ENCODE peak calls at places on chromosomes 5 and 9, in nine cellular contexts. I is astrocyte, D is neuronal stem cell, R is HCT116, A is SK-N-SH, K is K562, Y is GM23248, O is PC-9, J is Karpas-422. U is an unnamed sample.

GRCh38 chr5:1330146-1330846 is 14.6 kb downstream of the CLPTM1L start:
- DNase-seq in R (no peak), O (no peak), Y (no peak), D (no peak), A (no peak), K (no peak), J (no peak), I (no peak), U (peak; percentile 94)

GRCh38 chr5:92505145-92505544 is 1075.9 kb downstream of the NR2F1-AS1 start:
- DNase-seq in O (no peak), K (no peak), Y (peak; percentile 29), J (no peak), A (no peak), I (peak; percentile 13), D (no peak), R (no peak), U (no peak)

GRCh38 chr5:135993894-135994514 is 34.8 kb upstream of the TGFBI start:
- DNase-seq in R (no peak), K (no peak), Y (peak; percentile 79), I (peak; percentile 96), D (no peak), A (peak; percentile 78), J (no peak), O (no peak), U (no peak)

GRCh38 chr5:168362097-168362885 is 70.8 kb downstream of the WWC1 start:
- DNase-seq in O (no peak), R (no peak), D (no peak), A (no peak), Y (no peak), I (no peak), K (no peak), J (no peak), U (no peak)

GRCh38 chr5:4976918-4977317 is 163.2 kb upstream of the ADAMTS16 start:
- DNase-seq in R (no peak), O (no peak), A (no peak), J (no peak), K (no peak), D (no peak), Y (peak; percentile 57), I (peak; percentile 91), U (no peak)

GRCh38 chr5:141272906-141273305 is 27.7 kb downstream of the PCDHB15 start:
- DNase-seq in R (no peak), D (no peak), J (peak; percentile 51), Y (no peak), O (no peak), I (no peak), K (peak; percentile 8), A (no peak), U (no peak)

GRCh38 chr9:78967557-78968212 is 604.1 kb upstream of the TLE4 start:
- DNase-seq in I (no peak), O (no peak), K (no peak), A (no peak), D (no peak), Y (no peak), J (no peak), R (no peak), U (no peak)

GRCh38 chr5:133977858-133978257 is 9.4 kb upstream of the C5orf15 start:
- DNase-seq in R (no peak), I (peak; percentile 81), Y (peak; percentile 89), O (no peak), A (no peak), J (no peak), D (no peak), K (no peak), U (no peak)

GRCh38 chr5:56525117-56525516 is 290.2 kb upstream of the MAP3K1 start:
- DNase-seq in I (peak; percentile 54), A (no peak), Y (no peak), R (no peak), K (no peak), J (no peak), D (no peak), O (peak; percentile 54), U (no peak)

GRCh38 chr5:150065346-150065745 is 21.0 kb downstream of the CSF1R start:
- DNase-seq in Y (peak; percentile 69), D (no peak), R (no peak), A (no peak), J (no peak), O (peak; percentile 25), K (peak; percentile 48), I (peak; percentile 52), U (no peak)

GRCh38 chr9:21804336-21804735 is 1.9 kb downstream of the MTAP start:
- DNase-seq in O (no peak), D (no peak), K (no peak), R (no peak), A (no peak), J (no peak), Y (no peak), I (no peak), U (no peak)

GRCh38 chr9:82488702-82489578 is 500.4 kb downstream of the SPATA31D1 start:
- DNase-seq in R (no peak), K (no peak), A (peak; percentile 22), O (no peak), Y (peak; percentile 62), D (no peak), J (no peak), I (peak; percentile 100), U (peak; percentile 4)

GRCh38 chr5:160802567-160802966 is 49.4 kb downstream of the ATP10B start:
- DNase-seq in Y (peak; percentile 2), J (no peak), D (no peak), K (no peak), R (no peak), I (no peak), A (no peak), O (no peak), U (no peak)

GRCh38 chr9:113380869-113381378 is 4.1 kb upstream of the HDHD3 start:
- DNase-seq in A (no peak), K (no peak), R (no peak), J (no peak), D (no peak), O (peak; percentile 72), I (no peak), Y (no peak), U (no peak)

GRCh38 chr5:160315968-160316367 is 3.6 kb upstream of the CCNJL start:
- DNase-seq in K (no peak), J (no peak), I (peak; percentile 47), O (peak; percentile 78), R (peak; percentile 68), A (no peak), Y (no peak), D (no peak), U (peak; percentile 60)

GRCh38 chr9:124286292-124286931 is 28.7 kb downstream of the NEK6 start:
- DNase-seq in I (peak; percentile 95), R (peak; percentile 19), Y (peak; percentile 88), K (no peak), A (no peak), D (no peak), J (no peak), O (peak; percentile 78), U (no peak)

GRCh38 chr5:54738118-54738972 is 220.8 kb downstream of the SNX18 start:
- DNase-seq in R (no peak), J (no peak), O (peak; percentile 25), K (peak; percentile 77), I (peak; percentile 35), A (no peak), D (no peak), Y (peak; percentile 82), U (no peak)

GRCh38 chr9:92971121-92971520 is 23.8 kb downstream of the FGD3 start:
- DNase-seq in O (no peak), R (no peak), K (no peak), Y (no peak), I (no peak), D (no peak), A (no peak), J (no peak), U (no peak)
- H2AFZ ChIP-seq in O (no peak overlapping the region), R (no peak overlapping the region), K (no peak overlapping the region), Y (no peak overlapping the region), I (no peak overlapping the region), D (peak overlapping the region; percentile 55), A (no peak overlapping the region), J (no peak overlapping the region), U (no peak overlapping the region)

DNA sequence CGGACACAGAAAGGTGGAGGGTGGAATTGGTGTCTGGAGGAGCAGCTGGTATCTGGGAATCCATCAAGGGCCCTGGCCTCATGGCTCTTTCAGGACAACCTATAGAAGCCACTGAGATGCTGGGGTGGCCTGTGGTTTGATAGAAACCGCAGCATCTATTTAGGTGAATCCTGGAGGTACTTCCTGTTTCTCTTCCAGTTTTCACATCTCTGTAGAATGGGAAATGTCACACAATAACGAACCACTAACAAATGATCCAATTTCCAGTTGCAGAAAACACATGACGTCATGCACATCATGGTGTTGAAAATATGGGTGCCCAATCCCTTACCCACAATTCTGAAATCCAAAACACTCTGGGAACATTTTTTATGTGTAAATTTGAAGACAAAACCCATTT is 52.2 kb downstream of the ROPN1L start:
- DNase-seq in K (no peak), A (no peak), D (no peak), Y (no peak), R (no peak), J (no peak), I (no peak), O (no peak), U (no peak)
- H3K9me3 ChIP-seq in K (peaks cover 6% of the 10 kb centered on the region), A (no peaks in the 10 kb centered on the region), D (peaks cover 9% of the 10 kb centered on the region), Y (no peaks in the 10 kb centered on the region), R (no peaks in the 10 kb centered on the region), J (no peaks in the 10 kb centered on the region), I (peaks cover 5% of the 10 kb centered on the region), O (peaks cover 9% of the 10 kb centered on the region), U (no peaks in the 10 kb centered on the region)

DNA sequence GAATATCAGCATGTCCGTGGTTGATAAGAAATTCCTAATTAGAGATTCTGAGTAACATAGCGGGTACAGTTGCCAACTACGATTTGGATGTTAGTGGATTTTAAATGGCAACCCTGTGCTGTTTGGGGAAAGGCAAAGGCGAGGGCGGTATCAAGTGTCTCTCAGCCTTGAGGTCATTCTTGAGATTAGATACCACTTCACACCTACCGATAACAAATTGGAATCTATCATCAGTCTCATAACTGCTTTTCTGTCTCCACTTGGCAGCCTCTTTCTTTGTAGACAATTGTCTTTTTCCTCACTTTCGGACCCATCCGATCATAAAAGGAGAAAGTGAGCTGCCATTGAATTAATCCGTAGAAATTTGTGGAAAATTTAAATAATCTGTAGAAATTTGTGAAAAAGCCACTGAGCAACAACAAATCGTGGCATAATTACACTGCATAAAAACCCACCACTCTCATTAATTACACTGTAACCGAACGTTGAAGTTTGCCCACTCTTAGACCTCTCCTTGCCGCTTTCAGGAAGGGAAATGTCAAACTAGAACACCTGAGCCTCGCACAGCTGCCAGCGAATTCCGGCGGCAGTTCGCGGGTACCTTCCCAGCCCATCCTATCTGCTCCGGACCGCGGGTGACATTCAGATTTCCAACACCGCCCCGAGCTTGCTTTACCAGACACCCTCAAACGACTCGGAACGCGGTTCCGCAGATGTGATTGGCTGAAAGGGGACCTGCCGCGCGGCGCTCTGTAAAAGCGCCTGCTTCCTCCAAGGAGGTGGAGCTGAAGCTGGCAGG is 849 bp upstream of the RGMB start:
- DNase-seq in K (no peak), I (peak; percentile 82), O (peak; percentile 79), J (peak; percentile 57), A (peak; percentile 70), Y (peak; percentile 56), R (peak; percentile 80), D (peak; percentile 85), U (peak; percentile 55)
- H3K4me3 ChIP-seq in K (no peak overlapping the region), I (peak overlapping the region; percentile 79), O (peak overlapping the region; percentile 66), J (peak overlapping the region; percentile 70), A (peak overlapping the region; percentile 83), Y (peak overlapping the region; percentile 99), R (peak overlapping the region; percentile 35), D (peak overlapping the region; percentile 62), U (peak overlapping the region; percentile 77)

DNA sequence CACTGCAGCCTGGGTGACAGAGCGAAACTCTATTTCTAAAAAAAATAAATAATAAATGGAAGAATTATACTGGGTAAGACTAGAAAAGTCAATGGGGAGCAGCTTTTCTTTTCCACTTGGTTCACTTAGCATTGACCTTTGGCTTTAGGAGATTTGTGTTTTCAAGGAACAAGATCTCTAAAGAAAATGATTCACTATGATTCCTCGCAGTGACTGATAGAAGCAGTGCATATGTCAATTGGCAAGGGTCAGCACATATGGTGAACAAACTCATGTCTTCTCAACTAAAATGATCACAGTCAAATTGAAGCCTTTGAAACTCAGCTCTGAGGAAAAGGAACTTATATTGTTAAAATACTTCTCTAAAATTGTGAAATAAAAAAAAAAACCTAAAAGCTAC is 43.2 kb upstream of the IL7R start:
- DNase-seq in O (no peak), J (no peak), K (no peak), R (no peak), I (no peak), A (no peak), Y (no peak), D (no peak), U (no peak)
- H2AFZ ChIP-seq in O (no peak overlapping the region), J (no peak overlapping the region), K (no peak overlapping the region), R (no peak overlapping the region), I (no peak overlapping the region), A (no peak overlapping the region), Y (no peak overlapping the region), D (no peak overlapping the region), U (no peak overlapping the region)